ENCODE peak calls at places on chromosomes 12 and 14, in six cellular contexts. One of them, this sample, is unnamed.

GRCh38 chr12:5492562-5492961 is 60.7 kb downstream of the NTF3 start:
- DNase-seq in Panc1: no peak
- DNase-seq in testis: no peak
- DNase-seq in left ventricle myocardium inferior: no peak
- DNase-seq in fibroblast of lung: no peak
- DNase-seq in A549: no peak
- DNase-seq in this sample: no peak

GRCh38 chr14:31880935-31881334 is 196.2 kb upstream of the ARHGAP5 start:
- DNase-seq in Panc1: no peak
- DNase-seq in testis: no peak
- DNase-seq in left ventricle myocardium inferior: no peak
- DNase-seq in fibroblast of lung: peak; percentile 97
- DNase-seq in A549: peak; percentile 8
- DNase-seq in this sample: peak; percentile 46

GRCh38 chr14:93234798-93235197 is 27.7 kb downstream of the UBR7 start:
- DNase-seq in Panc1: no peak
- DNase-seq in testis: no peak
- DNase-seq in left ventricle myocardium inferior: no peak
- DNase-seq in fibroblast of lung: peak; percentile 89
- DNase-seq in A549: peak; percentile 34
- DNase-seq in this sample: peak; percentile 77

GRCh38 chr14:29709490-29709889 is 218.2 kb downstream of the PRKD1 start:
- DNase-seq in Panc1: no peak
- DNase-seq in testis: no peak
- DNase-seq in left ventricle myocardium inferior: no peak
- DNase-seq in fibroblast of lung: no peak
- DNase-seq in A549: no peak
- DNase-seq in this sample: no peak

GRCh38 chr12:6067152-6067916 is 57.1 kb downstream of the VWF start:
- DNase-seq in Panc1: peak; percentile 30
- DNase-seq in testis: peak; percentile 47
- DNase-seq in left ventricle myocardium inferior: no peak
- DNase-seq in fibroblast of lung: no peak
- DNase-seq in A549: peak; percentile 84
- DNase-seq in this sample: peak; percentile 56

GRCh38 chr14:91835920-91836843 is 31.2 kb downstream of the TC2N start:
- DNase-seq in Panc1: no peak
- DNase-seq in testis: peak; percentile 92
- DNase-seq in left ventricle myocardium inferior: peak; percentile 62
- DNase-seq in fibroblast of lung: no peak
- DNase-seq in A549: peak; percentile 48
- DNase-seq in this sample: peak; percentile 87

GRCh38 chr12:123971770-123972447 is 722 bp downstream of the CCDC92 start:
- DNase-seq in Panc1: no peak
- DNase-seq in testis: peak; percentile 50
- DNase-seq in left ventricle myocardium inferior: peak; percentile 21
- DNase-seq in fibroblast of lung: peak; percentile 59
- DNase-seq in A549: peak; percentile 52
- DNase-seq in this sample: peak; percentile 31

GRCh38 chr12:121804417-121805111 is 755 bp downstream of the SETD1B start:
- DNase-seq in Panc1: no peak
- DNase-seq in testis: no peak
- DNase-seq in left ventricle myocardium inferior: peak; percentile 38
- DNase-seq in fibroblast of lung: no peak
- DNase-seq in A549: no peak
- DNase-seq in this sample: no peak

GRCh38 chr12:42372154-42372791 is 46.3 kb downstream of the PPHLN1 start:
- DNase-seq in Panc1: peak; percentile 47
- DNase-seq in testis: no peak
- DNase-seq in left ventricle myocardium inferior: no peak
- DNase-seq in fibroblast of lung: peak; percentile 22
- DNase-seq in A549: peak; percentile 34
- DNase-seq in this sample: peak; percentile 42

GRCh38 chr12:56236091-56236490 is 6.2 kb downstream of the SLC39A5 start:
- DNase-seq in Panc1: no peak
- DNase-seq in testis: no peak
- DNase-seq in left ventricle myocardium inferior: no peak
- DNase-seq in fibroblast of lung: no peak
- DNase-seq in A549: no peak
- DNase-seq in this sample: no peak

GRCh38 chr12:33566403-33566802 is 126.8 kb upstream of the SYT10 start:
- DNase-seq in Panc1: no peak
- DNase-seq in testis: no peak
- DNase-seq in left ventricle myocardium inferior: no peak
- DNase-seq in fibroblast of lung: no peak
- DNase-seq in A549: no peak
- DNase-seq in this sample: no peak

GRCh38 chr14:51525705-51526104 is 126.0 kb upstream of the FRMD6 start:
- DNase-seq in Panc1: no peak
- DNase-seq in testis: no peak
- DNase-seq in left ventricle myocardium inferior: no peak
- DNase-seq in fibroblast of lung: peak; percentile 33
- DNase-seq in A549: no peak
- DNase-seq in this sample: no peak

GRCh38 chr12:112847708-112848337 is 56.3 kb downstream of the RPH3A start:
- DNase-seq in Panc1: no peak
- DNase-seq in testis: no peak
- DNase-seq in left ventricle myocardium inferior: no peak
- DNase-seq in fibroblast of lung: no peak
- DNase-seq in A549: no peak
- DNase-seq in this sample: no peak

GRCh38 chr12:49019435-49020317 is 1.1 kb upstream of the PRKAG1 start:
- DNase-seq in Panc1: no peak
- DNase-seq in testis: no peak
- DNase-seq in left ventricle myocardium inferior: no peak
- DNase-seq in fibroblast of lung: peak; percentile 41
- DNase-seq in A549: peak; percentile 92
- DNase-seq in this sample: peak; percentile 50

GRCh38 chr14:65032319-65032718 is 45.6 kb downstream of the FNTB start:
- DNase-seq in Panc1: no peak
- DNase-seq in testis: no peak
- DNase-seq in left ventricle myocardium inferior: peak; percentile 61
- DNase-seq in fibroblast of lung: no peak
- DNase-seq in A549: no peak
- DNase-seq in this sample: no peak

GRCh38 chr12:55651314-55651703 is 14.6 kb downstream of the OR10P1 start:
- DNase-seq in Panc1: no peak
- DNase-seq in testis: no peak
- DNase-seq in left ventricle myocardium inferior: no peak
- DNase-seq in fibroblast of lung: no peak
- DNase-seq in A549: no peak
- DNase-seq in this sample: no peak

GRCh38 chr14:101502761-101503392 is 58.4 kb upstream of the DIO3 start:
- DNase-seq in Panc1: no peak
- DNase-seq in testis: peak; percentile 10
- DNase-seq in left ventricle myocardium inferior: no peak
- DNase-seq in fibroblast of lung: no peak
- DNase-seq in A549: no peak
- DNase-seq in this sample: no peak

GRCh38 chr14:91872517-91873470 is 5.5 kb upstream of the TC2N start:
- DNase-seq in Panc1: no peak
- DNase-seq in testis: peak; percentile 58
- DNase-seq in left ventricle myocardium inferior: peak; percentile 72
- DNase-seq in fibroblast of lung: peak; percentile 45
- DNase-seq in A549: peak; percentile 37
- DNase-seq in this sample: peak; percentile 16

GRCh38 chr14:28375295-28375694 is 391.3 kb upstream of the FOXG1 start:
- DNase-seq in Panc1: no peak
- DNase-seq in testis: peak; percentile 44
- DNase-seq in left ventricle myocardium inferior: no peak
- DNase-seq in fibroblast of lung: peak; percentile 56
- DNase-seq in A549: no peak
- DNase-seq in this sample: no peak

GRCh38 chr12:65335021-65335714 is 56.7 kb downstream of the MSRB3 start:
- DNase-seq in Panc1: no peak
- DNase-seq in testis: no peak
- DNase-seq in left ventricle myocardium inferior: no peak
- DNase-seq in fibroblast of lung: peak; percentile 89
- DNase-seq in A549: peak; percentile 13
- DNase-seq in this sample: peak; percentile 42

GRCh38 chr12:15220961-15221885 is at the start of gene RERG:
- DNase-seq in Panc1: peak; percentile 33
- DNase-seq in testis: peak; percentile 84
- DNase-seq in left ventricle myocardium inferior: peak; percentile 80
- DNase-seq in fibroblast of lung: peak; percentile 65
- DNase-seq in A549: peak; percentile 57
- DNase-seq in this sample: peak; percentile 61

GRCh38 chr14:50036637-50037036 is 79.7 kb downstream of the VCPKMT start:
- DNase-seq in Panc1: no peak
- DNase-seq in testis: no peak
- DNase-seq in left ventricle myocardium inferior: no peak
- DNase-seq in fibroblast of lung: no peak
- DNase-seq in A549: no peak
- DNase-seq in this sample: no peak

GRCh38 chr12:122182887-122183587 is at the start of gene LRRC43:
- DNase-seq in Panc1: no peak
- DNase-seq in testis: peak; percentile 67
- DNase-seq in left ventricle myocardium inferior: no peak
- DNase-seq in fibroblast of lung: peak; percentile 39
- DNase-seq in A549: no peak
- DNase-seq in this sample: no peak

GRCh38 chr14:46250113-46250703 is 401.4 kb downstream of the RPL10L start:
- DNase-seq in Panc1: no peak
- DNase-seq in testis: no peak
- DNase-seq in left ventricle myocardium inferior: no peak
- DNase-seq in fibroblast of lung: peak; percentile 14
- DNase-seq in A549: peak; percentile 0
- DNase-seq in this sample: peak; percentile 5
- TF ChIP-seq CTCF in Panc1: peak; percentile 59
- TF ChIP-seq CTCF in testis: no peak
- TF ChIP-seq CTCF in left ventricle myocardium inferior: peak; percentile 39
- TF ChIP-seq CTCF in fibroblast of lung: no peak
- TF ChIP-seq CTCF in A549: peak; percentile 33
- TF ChIP-seq CTCF in this sample: peak; percentile 72

DNA sequence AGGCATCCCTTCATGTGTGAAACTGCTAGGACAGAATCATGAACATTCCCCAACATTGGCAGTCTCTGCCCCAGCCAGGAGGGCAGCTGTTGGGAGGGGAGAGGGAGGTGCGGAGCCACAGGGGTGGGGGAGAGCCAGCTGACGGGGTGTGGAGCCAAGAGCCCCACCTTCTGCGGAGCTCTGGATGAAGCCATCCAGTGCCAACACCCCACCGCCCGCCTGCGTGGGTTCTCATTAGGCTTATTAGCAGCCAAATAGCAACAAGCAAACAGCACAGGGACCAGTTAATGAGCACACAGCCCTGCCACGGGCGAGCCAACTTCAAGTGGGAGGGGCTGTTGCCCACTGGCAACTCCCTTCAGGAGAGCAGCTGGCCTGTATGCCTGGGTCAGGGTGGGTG is 12.1 kb downstream of the LTBP2 start:
- DNase-seq in Panc1: no peak
- DNase-seq in testis: no peak
- DNase-seq in left ventricle myocardium inferior: no peak
- DNase-seq in fibroblast of lung: no peak
- DNase-seq in A549: no peak
- DNase-seq in this sample: no peak
- H3K27ac ChIP-seq in Panc1: no peak overlapping the region
- H3K27ac ChIP-seq in testis: no peak overlapping the region
- H3K27ac ChIP-seq in left ventricle myocardium inferior: peak overlapping the region; percentile 70
- H3K27ac ChIP-seq in fibroblast of lung: peak overlapping the region; percentile 74
- H3K27ac ChIP-seq in A549: no peak overlapping the region
- H3K27ac ChIP-seq in this sample: peak overlapping the region; percentile 59

GRCh38 chr12:96064966-96065365 is 29.6 kb upstream of the LTA4H start:
- DNase-seq in Panc1: no peak
- DNase-seq in testis: no peak
- DNase-seq in left ventricle myocardium inferior: no peak
- DNase-seq in fibroblast of lung: no peak
- DNase-seq in A549: no peak
- DNase-seq in this sample: no peak

GRCh38 chr12:96061323-96061722 is 25.9 kb upstream of the LTA4H start:
- DNase-seq in Panc1: no peak
- DNase-seq in testis: no peak
- DNase-seq in left ventricle myocardium inferior: no peak
- DNase-seq in fibroblast of lung: no peak
- DNase-seq in A549: no peak
- DNase-seq in this sample: no peak

GRCh38 chr12:96061864-96062453 is 26.6 kb upstream of the LTA4H start:
- DNase-seq in Panc1: peak; percentile 64
- DNase-seq in testis: peak; percentile 83
- DNase-seq in left ventricle myocardium inferior: peak; percentile 61
- DNase-seq in fibroblast of lung: peak; percentile 73
- DNase-seq in A549: peak; percentile 77
- DNase-seq in this sample: peak; percentile 65

GRCh38 chr12:96064266-96064665 is 28.9 kb upstream of the LTA4H start:
- DNase-seq in Panc1: no peak
- DNase-seq in testis: no peak
- DNase-seq in left ventricle myocardium inferior: no peak
- DNase-seq in fibroblast of lung: no peak
- DNase-seq in A549: no peak
- DNase-seq in this sample: no peak

DNA sequence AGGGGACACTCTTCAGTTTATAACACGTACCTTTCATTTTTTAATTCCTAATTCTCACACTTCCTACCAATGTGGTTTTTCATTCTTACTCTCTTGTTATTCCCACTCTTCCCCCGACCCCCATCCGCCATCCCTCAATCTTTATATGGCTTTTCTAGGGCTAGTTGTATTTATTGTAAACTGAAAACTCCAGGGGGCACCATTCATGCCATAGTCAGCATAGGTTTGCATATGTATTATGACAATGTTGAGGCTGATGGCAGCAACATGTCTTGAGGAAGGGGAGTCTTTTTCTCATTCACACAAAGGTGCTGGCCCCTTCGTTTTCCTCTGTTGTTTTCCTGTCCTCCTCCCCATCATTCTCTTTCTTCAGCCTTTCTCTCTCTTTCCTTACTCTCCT is 27.7 kb upstream of the LTA4H start:
- DNase-seq in Panc1: no peak
- DNase-seq in testis: no peak
- DNase-seq in left ventricle myocardium inferior: no peak
- DNase-seq in fibroblast of lung: peak; percentile 22
- DNase-seq in A549: peak; percentile 26
- DNase-seq in this sample: no peak
- TF ChIP-seq CTCF in Panc1: peak; percentile 46
- TF ChIP-seq CTCF in testis: no peak
- TF ChIP-seq CTCF in left ventricle myocardium inferior: no peak
- TF ChIP-seq CTCF in fibroblast of lung: no peak
- TF ChIP-seq CTCF in A549: peak; percentile 31
- TF ChIP-seq CTCF in this sample: no peak

DNA sequence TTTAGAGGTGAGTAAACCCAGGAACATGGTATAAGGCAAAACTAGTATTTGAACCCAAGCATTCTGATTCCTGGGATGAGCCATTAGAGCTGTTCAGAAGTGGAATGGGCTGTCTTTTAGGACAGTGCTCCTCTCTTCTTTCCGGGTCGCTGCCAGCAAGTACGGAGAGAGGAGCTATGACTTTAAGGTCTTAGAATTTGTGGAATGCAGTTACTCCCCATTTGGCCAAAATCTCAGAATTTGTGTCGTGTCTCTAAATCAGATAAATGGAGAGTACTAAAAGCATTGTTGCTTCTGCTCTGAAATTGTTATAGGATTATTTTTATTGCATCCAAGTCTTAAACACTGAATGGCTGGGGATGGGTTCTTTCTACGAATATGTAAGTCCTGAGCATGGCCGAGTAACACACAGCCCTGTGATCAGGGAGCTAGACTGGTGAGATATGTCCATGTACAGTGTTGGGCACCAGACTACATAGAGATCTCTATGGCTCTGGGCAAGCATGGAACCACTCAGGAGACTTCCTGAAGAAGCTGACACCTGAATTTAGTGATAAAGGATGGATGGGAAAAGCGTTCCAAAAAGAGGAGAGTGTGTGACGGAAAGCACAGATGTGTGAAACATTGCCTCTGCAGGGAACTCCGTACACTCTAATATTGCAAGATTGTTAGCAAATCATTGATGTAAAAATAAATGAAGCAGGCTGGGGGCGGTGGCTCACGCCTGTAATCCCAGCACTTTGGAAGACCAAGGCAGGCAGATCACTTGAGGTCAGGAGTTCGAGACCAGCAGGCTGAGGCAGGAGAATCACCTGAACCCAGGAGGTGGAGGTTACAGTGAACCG is 184.7 kb downstream of the SRGAP1 start:
- DNase-seq in Panc1: no peak
- DNase-seq in testis: no peak
- DNase-seq in left ventricle myocardium inferior: no peak
- DNase-seq in fibroblast of lung: peak; percentile 75
- DNase-seq in A549: no peak
- DNase-seq in this sample: no peak
- H3K27ac ChIP-seq in Panc1: no peak overlapping the region
- H3K27ac ChIP-seq in testis: no peak overlapping the region
- H3K27ac ChIP-seq in left ventricle myocardium inferior: no peak overlapping the region
- H3K27ac ChIP-seq in fibroblast of lung: peak overlapping the region; percentile 14
- H3K27ac ChIP-seq in A549: no peak overlapping the region
- H3K27ac ChIP-seq in this sample: no peak overlapping the region

This sample was measured in RWPE1.